ENCODE peak calls at places on chromosomes 11 and 22, in four cellular contexts. E is dorsolateral prefrontal cortex; P is CD8-positive, alpha-beta memory T cell; K is fibroblast of the aortic adventitia. V is an unnamed sample.
A peak's percentile ranks its signal among the peaks of the same experiment; 100 is the strongest.

GRCh38 chr11:94128171-94128745 is 383 bp upstream of the PANX1 start:
- DNase-seq in E (no peak), P (no peak), K (peak; percentile 31), V (no peak)

GRCh38 chr11:114171257-114172054 is 111.9 kb downstream of the ZBTB16 start:
- DNase-seq in P (no peak), E (no peak), K (no peak), V (no peak)

GRCh38 chr11:73314121-73314948 is 6.3 kb downstream of the ARHGEF17 start:
- DNase-seq in K (no peak), P (no peak), E (peak; percentile 84), V (peak; percentile 63)

GRCh38 chr11:15779518-15779917 is 576.8 kb downstream of the SOX6 start:
- DNase-seq in P (no peak), K (no peak), E (no peak), V (no peak)

GRCh38 chr11:116224154-116224888 is 548.5 kb downstream of the BUD13 start:
- DNase-seq in P (no peak), E (peak; percentile 55), K (peak; percentile 29), V (peak; percentile 22)

GRCh38 chr11:127223633-127224032 is 223.1 kb upstream of the KIRREL3 start:
- DNase-seq in E (no peak), K (no peak), P (no peak), V (no peak)

GRCh38 chr11:92211576-92212167 is 12.9 kb upstream of the FAT3 start:
- DNase-seq in E (peak; percentile 36), P (no peak), K (no peak), V (peak; percentile 43)

GRCh38 chr11:121654506-121655480 is 202.0 kb upstream of the SORL1-AS1 start:
- DNase-seq in E (no peak), P (no peak), K (peak; percentile 72), V (peak; percentile 33)

GRCh38 chr11:9516113-9516512 is 55.3 kb downstream of the ZNF143 start:
- DNase-seq in E (no peak), K (no peak), P (no peak), V (no peak)

GRCh38 chr22:27492566-27493201 is 308.9 kb downstream of the MN1 start:
- DNase-seq in E (no peak), K (no peak), P (no peak), V (no peak)

GRCh38 chr11:36379653-36380052 is 83.6 kb downstream of the PRR5L start:
- DNase-seq in E (no peak), P (no peak), K (no peak), V (no peak)

GRCh38 chr11:116707250-116707649 is 65.5 kb downstream of the BUD13 start:
- DNase-seq in E (no peak), P (no peak), K (no peak), V (no peak)

GRCh38 chr11:83666149-83666548 is 380.0 kb upstream of the CCDC90B start:
- DNase-seq in K (no peak), E (no peak), P (no peak), V (no peak)

GRCh38 chr22:17712441-17712840 is 61.8 kb downstream of the BID start:
- DNase-seq in K (peak; percentile 53), E (no peak), P (no peak), V (peak; percentile 76)

GRCh38 chr11:10526974-10527918 is 13.7 kb downstream of the RNF141 start:
- DNase-seq in K (no peak), P (no peak), E (peak; percentile 46), V (peak; percentile 31)
- H3K4me3 ChIP-seq in K (no peak overlapping the region), P (no peak overlapping the region), E (no peak overlapping the region), V (no peak overlapping the region)

DNA sequence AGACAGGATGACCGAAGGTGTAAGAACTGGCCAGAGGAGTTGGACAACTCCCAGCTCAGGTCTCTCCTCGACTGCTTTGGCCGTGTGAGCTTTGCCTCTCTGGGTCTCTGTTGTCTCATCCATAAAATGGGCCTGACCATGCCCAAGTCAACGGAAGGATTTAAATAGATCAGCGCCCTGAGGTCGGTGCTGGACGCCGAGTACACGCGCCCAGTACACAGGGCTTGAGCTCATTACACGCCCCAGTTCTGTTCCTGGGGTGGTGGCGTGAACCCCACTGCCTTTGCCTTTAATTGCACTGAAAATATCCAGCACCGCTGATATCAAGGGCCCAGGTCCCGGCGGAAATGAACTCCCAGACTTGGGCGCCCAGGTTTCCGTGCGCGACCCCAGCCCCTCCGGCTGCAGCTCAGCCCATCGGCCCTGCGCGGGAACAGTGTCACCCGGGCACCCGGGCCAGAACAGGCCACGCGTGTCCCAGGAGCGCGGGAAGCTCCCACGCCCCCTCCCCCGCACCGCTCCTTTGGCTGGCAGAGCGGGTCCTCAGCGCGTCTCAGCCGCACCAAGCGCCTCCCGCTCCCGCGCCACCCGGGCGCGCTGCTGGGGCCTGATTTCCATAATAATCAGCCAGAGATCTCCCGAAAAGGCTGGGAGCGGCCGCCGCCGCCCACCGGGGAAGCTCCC is 42.2 kb downstream of the CYTH4 start:
- DNase-seq in P (no peak), K (no peak), E (no peak), V (no peak)
- H3K4me3 ChIP-seq in P (no peak overlapping the region), K (no peak overlapping the region), E (peak overlapping the region; percentile 51), V (peak overlapping the region; percentile 17)

GRCh38 chr11:78023426-78023825 is 350 bp upstream of the KCTD14 start:
- DNase-seq in K (no peak), P (no peak), E (no peak), V (no peak)
- H3K4me3 ChIP-seq in K (no peak overlapping the region), P (no peak overlapping the region), E (peak overlapping the region; percentile 50), V (peak overlapping the region; percentile 58)

DNA sequence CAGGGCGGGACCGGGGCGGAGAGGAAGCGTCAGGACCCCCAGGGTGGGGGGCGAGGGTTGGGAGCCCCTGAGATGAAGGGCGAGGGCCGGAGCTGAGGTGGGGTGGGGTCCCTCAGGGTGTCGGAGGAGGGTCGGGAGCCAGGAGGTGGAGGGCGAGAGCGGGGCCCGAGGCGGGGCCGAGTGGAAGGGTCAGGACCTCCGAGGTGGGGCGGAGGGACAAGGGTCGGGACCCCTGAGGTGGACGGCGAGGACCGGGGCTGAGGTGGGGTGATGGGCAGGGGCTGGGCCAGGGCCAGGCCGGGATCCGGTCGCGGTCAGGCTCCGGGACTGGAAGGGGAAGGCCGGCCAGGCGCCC is 409 bp downstream of the SMC1B start:
- DNase-seq in K (no peak), E (no peak), P (no peak), V (no peak)
- H3K4me3 ChIP-seq in K (no peak overlapping the region), E (peak overlapping the region; percentile 61), P (peak overlapping the region; percentile 70), V (peak overlapping the region; percentile 78)

DNA sequence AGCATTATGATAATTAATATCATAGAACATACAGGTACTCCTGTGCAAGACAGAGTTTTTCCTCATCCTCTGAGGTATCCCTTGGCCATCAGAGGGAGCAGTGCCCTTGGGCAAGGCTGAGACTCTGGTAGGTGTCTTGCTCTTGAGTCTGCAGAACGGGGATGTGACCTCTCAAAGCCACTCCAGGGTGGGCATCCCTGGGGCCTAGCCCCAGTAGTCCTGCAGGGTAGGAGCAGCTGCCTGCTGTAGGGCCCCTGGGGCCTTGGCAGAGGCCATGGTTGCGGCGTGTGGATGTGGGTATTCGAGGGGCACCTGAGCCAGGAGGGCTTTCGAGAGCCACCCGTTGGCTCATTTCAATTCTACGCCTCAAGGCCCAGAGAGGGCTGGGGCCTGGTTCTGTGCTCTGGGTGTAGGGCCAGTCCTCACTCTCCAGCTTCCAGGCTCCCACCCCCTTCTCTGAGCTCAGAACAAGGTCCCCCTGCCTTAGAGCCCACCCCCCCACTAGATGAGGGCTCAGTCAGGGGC is 7.7 kb upstream of the OMP start:
- DNase-seq in P (no peak), K (no peak), E (no peak), V (no peak)
- H3K4me3 ChIP-seq in P (no peak overlapping the region), K (no peak overlapping the region), E (no peak overlapping the region), V (no peak overlapping the region)

DNA sequence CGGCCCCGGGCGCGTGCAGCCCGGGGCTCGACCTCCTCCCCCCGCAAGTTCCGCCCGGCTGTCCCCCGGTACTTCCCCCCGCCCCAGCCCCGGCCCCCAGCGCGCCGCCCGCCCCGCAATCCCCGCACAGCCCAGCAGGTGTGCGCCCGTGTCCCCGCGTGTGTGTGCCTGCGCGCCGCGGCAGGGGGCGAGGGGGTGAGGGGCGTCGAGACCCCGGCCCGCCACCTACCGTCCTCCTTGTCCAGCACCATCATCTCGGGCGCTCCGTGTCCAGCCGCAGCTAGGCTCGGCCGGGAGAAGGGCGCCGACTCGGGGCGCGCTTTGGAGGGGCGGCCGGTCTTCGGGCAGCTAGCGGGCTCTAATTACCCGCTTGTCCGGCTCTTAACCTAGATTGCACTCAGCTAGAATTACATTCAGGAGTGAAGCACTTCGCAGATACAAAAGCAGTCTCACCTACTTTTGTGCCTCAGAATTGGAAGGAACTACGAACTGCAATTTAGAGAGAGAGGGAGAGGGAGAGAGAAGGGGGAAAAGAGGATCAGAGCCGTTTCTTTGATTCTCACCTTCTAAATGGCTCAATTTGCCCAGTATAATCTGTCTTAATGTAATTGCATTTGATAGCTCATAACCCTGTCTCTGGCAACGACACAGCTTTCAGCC is 439 bp downstream of the LMO1 start:
- DNase-seq in E (peak; percentile 14), P (no peak), K (no peak), V (no peak)
- H3K4me3 ChIP-seq in E (peak overlapping the region; percentile 63), P (peak overlapping the region; percentile 34), K (peak overlapping the region; percentile 31), V (no peak overlapping the region)

GRCh38 chr11:134270250-134270714 is 5.9 kb upstream of the GLB1L3 start:
- DNase-seq in K (no peak), P (no peak), E (no peak), V (no peak)

GRCh38 chr11:134272381-134273316 is 3.5 kb upstream of the GLB1L3 start:
- DNase-seq in E (no peak), P (no peak), K (peak; percentile 40), V (peak; percentile 66)

GRCh38 chr11:134275188-134275533 is 1.0 kb upstream of the GLB1L3 start:
- DNase-seq in K (no peak), E (no peak), P (no peak), V (no peak)

GRCh38 chr11:134273317-134273712 is 2.9 kb upstream of the GLB1L3 start:
- DNase-seq in P (no peak), E (no peak), K (no peak), V (no peak)

DNA sequence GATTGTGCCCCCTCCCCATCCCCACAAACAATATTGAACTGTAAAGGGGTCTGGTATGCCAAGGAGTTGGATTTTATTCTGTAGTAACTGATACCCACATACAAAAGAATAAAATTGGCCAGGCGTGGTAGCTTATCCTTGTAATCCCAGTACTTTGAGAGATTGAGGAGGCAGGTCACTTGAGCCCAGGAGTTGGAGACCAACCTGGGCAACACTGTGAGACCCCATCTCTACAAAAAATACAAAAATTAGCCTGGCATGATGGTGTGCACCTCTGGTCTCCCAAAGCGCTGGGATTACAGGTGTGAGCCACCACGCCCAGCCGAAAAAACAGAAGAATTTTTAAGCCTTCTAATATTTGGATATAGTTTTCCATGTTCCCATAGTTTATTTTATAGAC is 4.2 kb upstream of the GLB1L3 start:
- DNase-seq in P (no peak), K (no peak), E (no peak), V (no peak)
- H3K4me3 ChIP-seq in P (no peak overlapping the region), K (no peak overlapping the region), E (no peak overlapping the region), V (no peak overlapping the region)

GRCh38 chr11:59545179-59546020 is 34.1 kb downstream of the OR4D9 start:
- DNase-seq in E (no peak), P (no peak), K (peak; percentile 39), V (peak; percentile 98)
- H3K4me3 ChIP-seq in E (no peak overlapping the region), P (peak overlapping the region; percentile 34), K (no peak overlapping the region), V (peak overlapping the region; percentile 45)

DNA sequence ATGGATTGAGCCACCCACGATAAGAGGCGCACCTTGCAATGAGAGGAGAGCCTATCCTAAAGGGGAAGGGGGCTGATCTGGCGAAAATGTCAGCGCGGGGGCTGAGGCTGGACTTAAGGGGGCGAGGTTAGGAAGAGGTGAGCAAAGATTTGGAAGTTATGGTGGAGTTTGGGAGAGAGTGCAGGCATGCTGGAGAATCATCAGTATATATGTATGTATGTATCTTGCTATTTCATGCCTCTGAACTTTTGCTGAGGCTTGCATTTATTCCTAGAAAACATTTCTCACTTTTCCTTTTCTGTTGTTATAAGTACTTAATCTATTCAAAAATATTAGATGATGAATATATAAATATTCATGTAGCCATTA is 17.2 kb upstream of the THRSP start:
- DNase-seq in E (no peak), P (no peak), K (no peak), V (no peak)
- H3K4me3 ChIP-seq in E (peak overlapping the region; percentile 68), P (no peak overlapping the region), K (no peak overlapping the region), V (no peak overlapping the region)

V was measured in fibroblast of villous mesenchyme.